ENCODE peak calls at places on chromosomes 12 and 14, in four cellular contexts. One of them, this sample, is unnamed.

GRCh38 chr12:124233041-124233836 is 61.7 kb upstream of the RFLNA start:
- DNase-seq in GM12878: no peak
- DNase-seq in HepG2: no peak
- DNase-seq in K562: no peak
- DNase-seq in this sample: no peak

GRCh38 chr14:61080591-61081010 is 99.6 kb downstream of the SLC38A6 start:
- DNase-seq in GM12878: peak
- DNase-seq in HepG2: no peak
- DNase-seq in K562: no peak
- DNase-seq in this sample: no peak

GRCh38 chr12:95385646-95386045 is 88.3 kb upstream of the METAP2 start:
- DNase-seq in GM12878: no peak
- DNase-seq in HepG2: no peak
- DNase-seq in K562: no peak
- DNase-seq in this sample: no peak

GRCh38 chr12:28787151-28787550 is 361.9 kb upstream of the FAR2 start:
- DNase-seq in GM12878: no peak
- DNase-seq in HepG2: no peak
- DNase-seq in K562: no peak
- DNase-seq in this sample: no peak

GRCh38 chr14:76644875-76645518 is 116.3 kb upstream of the VASH1 start:
- DNase-seq in GM12878: no peak
- DNase-seq in HepG2: peak
- DNase-seq in K562: peak
- DNase-seq in this sample: peak

GRCh38 chr12:88309546-88309945 is 167.4 kb downstream of the TMTC3 start:
- DNase-seq in GM12878: no peak
- DNase-seq in HepG2: no peak
- DNase-seq in K562: no peak
- DNase-seq in this sample: no peak

GRCh38 chr12:63897931-63898330 is 53.4 kb downstream of the SRGAP1 start:
- DNase-seq in GM12878: no peak
- DNase-seq in HepG2: no peak
- DNase-seq in K562: no peak
- DNase-seq in this sample: no peak

GRCh38 chr14:58298880-58299664 is 717 bp downstream of the ARID4A start:
- DNase-seq in GM12878: no peak
- DNase-seq in HepG2: no peak
- DNase-seq in K562: peak
- DNase-seq in this sample: peak

GRCh38 chr12:40254455-40255085 is 29.8 kb downstream of the LRRK2 start:
- DNase-seq in GM12878: no peak
- DNase-seq in HepG2: no peak
- DNase-seq in K562: no peak
- DNase-seq in this sample: no peak

GRCh38 chr12:2117541-2117940 is 64.8 kb downstream of the CACNA1C start:
- DNase-seq in GM12878: no peak
- DNase-seq in HepG2: no peak
- DNase-seq in K562: no peak
- DNase-seq in this sample: no peak

GRCh38 chr12:6016756-6017155 is 71.7 kb upstream of the ANO2 start:
- DNase-seq in GM12878: no peak
- DNase-seq in HepG2: no peak
- DNase-seq in K562: no peak
- DNase-seq in this sample: no peak

GRCh38 chr12:108381793-108382436 is 42.8 kb upstream of the CMKLR1 start:
- DNase-seq in GM12878: no peak
- DNase-seq in HepG2: no peak
- DNase-seq in K562: no peak
- DNase-seq in this sample: no peak

GRCh38 chr12:106299193-106299794 is 3.2 kb upstream of the TCP11L2 start:
- DNase-seq in GM12878: no peak
- DNase-seq in HepG2: no peak
- DNase-seq in K562: no peak
- DNase-seq in this sample: no peak

GRCh38 chr12:71710276-71711125 is 24.6 kb downstream of the TMEM19 start:
- DNase-seq in GM12878: no peak
- DNase-seq in HepG2: peak
- DNase-seq in K562: no peak
- DNase-seq in this sample: no peak

GRCh38 chr14:23063601-23064000 is 6.3 kb upstream of the CDH24 start:
- DNase-seq in GM12878: no peak
- DNase-seq in HepG2: no peak
- DNase-seq in K562: no peak
- DNase-seq in this sample: no peak

GRCh38 chr14:90693413-90693812 is 122.8 kb downstream of the TTC7B start:
- DNase-seq in GM12878: no peak
- DNase-seq in HepG2: no peak
- DNase-seq in K562: no peak
- DNase-seq in this sample: no peak

GRCh38 chr14:93317836-93318807 is 14.7 kb downstream of the BTBD7 start:
- DNase-seq in GM12878: no peak
- DNase-seq in HepG2: no peak
- DNase-seq in K562: no peak
- DNase-seq in this sample: no peak

GRCh38 chr12:19203013-19203412 is 73.5 kb downstream of the PLEKHA5 start:
- DNase-seq in GM12878: no peak
- DNase-seq in HepG2: no peak
- DNase-seq in K562: no peak
- DNase-seq in this sample: no peak

GRCh38 chr12:41521872-41522379 is 333.8 kb downstream of the PDZRN4 start:
- DNase-seq in GM12878: peak
- DNase-seq in HepG2: no peak
- DNase-seq in K562: no peak
- DNase-seq in this sample: no peak

GRCh38 chr14:39229222-39229543 is 4.5 kb upstream of the MIA2 start:
- DNase-seq in GM12878: no peak
- DNase-seq in HepG2: no peak
- DNase-seq in K562: no peak
- DNase-seq in this sample: no peak

GRCh38 chr12:5123921-5124320 is 80.2 kb downstream of the KCNA5 start:
- DNase-seq in GM12878: no peak
- DNase-seq in HepG2: no peak
- DNase-seq in K562: no peak
- DNase-seq in this sample: no peak

GRCh38 chr12:88604646-88605045 is 24.4 kb upstream of the KITLG start:
- DNase-seq in GM12878: no peak
- DNase-seq in HepG2: no peak
- DNase-seq in K562: no peak
- DNase-seq in this sample: no peak

GRCh38 chr14:20501346-20501745 is 4.0 kb upstream of the RNASE10 start:
- DNase-seq in GM12878: no peak
- DNase-seq in HepG2: no peak
- DNase-seq in K562: no peak
- DNase-seq in this sample: no peak

GRCh38 chr12:12804011-12804410 is 9.1 kb upstream of the DDX47 start:
- DNase-seq in GM12878: no peak
- DNase-seq in HepG2: peak
- DNase-seq in K562: no peak
- DNase-seq in this sample: no peak

GRCh38 chr14:89509891-89510290 is 92.9 kb upstream of the FOXN3 start:
- DNase-seq in GM12878: no peak
- DNase-seq in HepG2: no peak
- DNase-seq in K562: no peak
- DNase-seq in this sample: no peak

GRCh38 chr14:89507926-89508460 is 91.0 kb upstream of the FOXN3 start:
- DNase-seq in GM12878: no peak
- DNase-seq in HepG2: no peak
- DNase-seq in K562: no peak
- DNase-seq in this sample: no peak

GRCh38 chr14:89504602-89505320 is 87.7 kb upstream of the FOXN3 start:
- DNase-seq in GM12878: peak
- DNase-seq in HepG2: no peak
- DNase-seq in K562: no peak
- DNase-seq in this sample: no peak

GRCh38 chr14:89508863-89509262 is 91.8 kb upstream of the FOXN3 start:
- DNase-seq in GM12878: no peak
- DNase-seq in HepG2: no peak
- DNase-seq in K562: no peak
- DNase-seq in this sample: no peak

GRCh38 chr14:89507521-89507920 is 90.5 kb upstream of the FOXN3 start:
- DNase-seq in GM12878: peak
- DNase-seq in HepG2: peak
- DNase-seq in K562: no peak
- DNase-seq in this sample: no peak
- TF ChIP-seq NFIC in GM12878: no peak
- TF ChIP-seq NFIC in HepG2: no peak
- TF ChIP-seq NFIC in K562: no peak
- TF ChIP-seq NFIC in this sample: peak

GRCh38 chr12:54984602-54985376 is at the start of gene TESPA1:
- DNase-seq in GM12878: peak
- DNase-seq in HepG2: no peak
- DNase-seq in K562: no peak
- DNase-seq in this sample: no peak
- TF ChIP-seq NFIC in GM12878: peak
- TF ChIP-seq NFIC in HepG2: no peak
- TF ChIP-seq NFIC in K562: no peak
- TF ChIP-seq NFIC in this sample: no peak

DNA sequence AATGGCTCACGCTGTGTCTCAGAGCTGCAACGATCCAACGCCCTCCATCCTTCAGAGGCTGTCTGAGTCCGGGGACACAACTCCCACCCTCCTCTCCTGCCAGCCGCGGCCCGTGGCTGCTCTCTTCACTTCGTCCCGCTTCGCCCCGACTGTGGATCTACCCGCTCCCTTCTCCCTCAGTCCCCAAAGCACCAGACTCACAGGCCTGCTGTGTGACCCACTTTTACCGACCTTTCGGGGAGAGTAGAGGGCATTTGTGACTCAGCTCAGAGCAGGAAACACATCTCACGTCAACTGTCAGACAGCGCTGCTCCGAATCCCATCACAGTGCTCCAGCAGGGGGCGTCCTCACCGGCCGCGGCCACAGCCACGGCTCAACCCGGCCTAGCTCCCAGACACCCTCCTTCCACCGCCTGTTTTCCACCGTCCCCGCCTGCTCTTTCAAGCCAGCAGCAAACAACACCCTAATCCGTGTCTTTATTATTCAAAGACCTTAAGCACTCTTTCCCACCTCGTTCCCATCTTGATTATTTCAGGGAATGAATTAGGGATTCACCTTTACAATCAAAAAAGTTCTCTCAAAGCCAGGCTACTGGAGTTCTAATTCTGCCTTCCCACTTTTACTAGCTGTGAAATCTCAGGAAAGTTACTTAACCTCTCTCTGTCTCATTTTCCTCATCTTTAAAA is 5.0 kb upstream of the AQP2 start:
- DNase-seq in GM12878: peak
- DNase-seq in HepG2: peak
- DNase-seq in K562: peak
- DNase-seq in this sample: peak
- TF ChIP-seq NFIC in GM12878: no peak
- TF ChIP-seq NFIC in HepG2: no peak
- TF ChIP-seq NFIC in K562: no peak
- TF ChIP-seq NFIC in this sample: peak

DNA sequence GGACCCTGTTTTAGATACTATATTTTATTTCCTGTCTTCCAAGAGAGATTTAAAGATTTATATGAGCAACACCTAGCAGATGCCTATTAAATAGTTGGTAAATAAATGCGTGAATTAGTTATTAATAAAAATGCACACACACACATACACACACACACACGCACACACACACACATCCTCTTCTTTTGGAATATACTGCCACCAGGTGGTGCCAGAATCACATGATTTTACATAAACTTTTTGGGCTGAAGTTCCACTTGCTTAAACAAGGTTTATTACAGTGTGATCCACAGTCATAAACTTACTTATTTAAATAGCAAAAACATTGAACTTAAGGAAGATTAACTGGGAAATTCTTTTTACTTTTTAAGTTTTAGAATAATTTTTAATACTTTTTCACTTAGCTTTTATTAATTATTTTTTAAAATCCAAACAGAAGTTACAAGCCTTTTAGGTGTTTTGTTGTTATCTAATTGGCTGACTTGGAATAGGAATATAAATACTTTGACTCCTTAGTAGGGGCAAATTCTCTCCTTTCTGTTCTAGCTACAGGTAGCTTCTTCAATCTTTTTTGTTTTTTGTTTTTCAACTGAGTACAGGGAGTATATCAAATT is 17.5 kb downstream of the RAD51B start:
- DNase-seq in GM12878: peak
- DNase-seq in HepG2: peak
- DNase-seq in K562: peak
- DNase-seq in this sample: peak
- TF ChIP-seq NFIC in GM12878: no peak
- TF ChIP-seq NFIC in HepG2: no peak
- TF ChIP-seq NFIC in K562: no peak
- TF ChIP-seq NFIC in this sample: no peak

DNA sequence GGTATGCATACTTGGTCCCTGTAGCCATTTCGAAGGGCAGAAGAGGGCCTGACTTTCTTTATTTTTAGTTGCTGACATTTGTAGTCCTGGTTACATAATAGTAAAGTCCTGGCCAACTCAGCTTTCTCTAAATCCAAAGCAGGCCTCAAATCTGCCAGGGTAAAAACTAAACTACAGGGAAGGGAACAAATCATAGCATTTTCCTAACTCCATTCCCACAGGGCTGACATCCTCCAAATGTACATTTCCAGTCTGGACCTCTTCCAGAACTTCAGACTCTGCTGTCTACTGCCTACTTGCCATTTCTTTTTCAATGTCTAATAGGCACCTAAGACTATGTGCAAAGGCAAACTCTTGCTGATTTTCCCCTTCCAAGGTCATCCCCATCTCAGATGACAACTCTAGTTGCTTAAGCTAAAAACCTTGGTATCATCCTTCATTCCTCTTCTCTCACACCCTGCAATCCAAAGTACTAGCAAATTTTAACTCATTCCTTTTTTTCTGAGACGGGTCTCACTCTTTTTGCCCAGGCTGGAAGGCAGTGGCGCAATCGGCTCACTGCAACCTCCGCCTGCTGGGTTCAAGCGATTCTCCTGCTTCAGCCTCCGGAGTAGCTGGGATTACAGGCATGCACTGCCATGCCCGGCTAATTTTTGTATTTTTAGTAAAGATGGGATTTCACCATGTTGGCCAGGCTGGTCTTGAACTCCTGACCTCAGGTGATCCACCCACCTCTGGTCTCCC is 2.0 kb downstream of the DDIT3 start:
- DNase-seq in GM12878: no peak
- DNase-seq in HepG2: no peak
- DNase-seq in K562: no peak
- DNase-seq in this sample: no peak
- TF ChIP-seq NFIC in GM12878: no peak
- TF ChIP-seq NFIC in HepG2: no peak
- TF ChIP-seq NFIC in K562: no peak
- TF ChIP-seq NFIC in this sample: no peak

DNA sequence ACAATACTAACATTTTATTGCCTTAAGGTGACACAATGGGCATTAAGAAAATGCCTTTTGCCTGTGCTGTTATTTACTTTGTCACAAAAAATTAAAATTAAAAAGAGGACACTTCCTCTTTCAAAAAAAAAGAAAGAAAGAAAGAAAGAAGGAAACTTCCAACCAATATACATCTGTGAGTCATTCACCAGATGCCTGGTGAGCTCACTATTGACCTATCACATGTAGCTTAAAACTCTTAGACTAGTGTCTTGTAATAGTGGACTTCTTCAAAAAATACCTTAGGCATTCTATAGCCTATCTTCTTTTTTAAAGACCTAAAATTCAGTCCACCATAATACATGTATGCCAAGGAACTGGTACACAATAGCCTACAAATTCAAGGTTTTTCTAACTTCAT is 4.9 kb upstream of the SOX5 start:
- DNase-seq in GM12878: no peak
- DNase-seq in HepG2: no peak
- DNase-seq in K562: no peak
- DNase-seq in this sample: no peak
- TF ChIP-seq NFIC in GM12878: no peak
- TF ChIP-seq NFIC in HepG2: no peak
- TF ChIP-seq NFIC in K562: no peak
- TF ChIP-seq NFIC in this sample: no peak